ENCODE peak calls at places on chromosome 22, in nine cellular contexts. E is fibroblast of lung, S is tibial nerve, H is neural progenitor cell, U is colonic mucosa, K is ovary, A is MM.1S, X is thoracic aorta, T is H9. D is an unnamed sample.

GRCh38 chr22:46545041-46545796 is 7.8 kb upstream of the CELSR1 start:
- DNase-seq in E (no peak), S (no peak), H (no peak), U (no peak), K (no peak), A (no peak), X (no peak), T (no peak), D (no peak)

GRCh38 chr22:41417622-41418390 is 28.8 kb downstream of the TOB2 start:
- DNase-seq in E (peak; percentile 39), S (peak; percentile 77), H (no peak), U (peak; percentile 60), K (peak; percentile 84), A (no peak), X (peak; percentile 85), T (no peak), D (peak; percentile 99)

GRCh38 chr22:44658371-44658953 is 43.5 kb upstream of the PRR5 start:
- DNase-seq in E (peak; percentile 50), S (no peak), H (peak; percentile 59), U (no peak), K (peak; percentile 79), A (no peak), X (no peak), T (peak; percentile 33), D (no peak)

GRCh38 chr22:17569971-17570511 is 6.7 kb downstream of the SLC25A18 start:
- DNase-seq in E (peak; percentile 42), S (no peak), H (no peak), U (no peak), K (no peak), A (no peak), X (no peak), T (peak; percentile 40), D (peak; percentile 68)

GRCh38 chr22:33036881-33037280 is 21.3 kb downstream of the SYN3 start:
- DNase-seq in E (no peak), S (no peak), H (no peak), U (no peak), K (no peak), A (no peak), X (no peak), T (no peak), D (no peak)

GRCh38 chr22:24994070-24994763 is 41.7 kb downstream of the KIAA1671 start:
- DNase-seq in E (no peak), S (no peak), H (peak; percentile 31), U (peak; percentile 89), K (no peak), A (no peak), X (no peak), T (peak; percentile 79), D (peak; percentile 71)

GRCh38 chr22:45504703-45505341 is 2.1 kb downstream of the FBLN1 start:
- DNase-seq in E (peak; percentile 63), S (no peak), H (peak; percentile 95), U (no peak), K (peak; percentile 71), A (no peak), X (no peak), T (no peak), D (no peak)

GRCh38 chr22:47270463-47271135 is 508.1 kb downstream of the TBC1D22A start:
- DNase-seq in E (no peak), S (no peak), H (no peak), U (no peak), K (peak; percentile 19), A (no peak), X (no peak), T (no peak), D (no peak)

GRCh38 chr22:30045901-30046715 is 34.2 kb upstream of the HORMAD2 start:
- DNase-seq in E (no peak), S (no peak), H (no peak), U (no peak), K (no peak), A (no peak), X (no peak), T (no peak), D (no peak)

GRCh38 chr22:43088616-43088978 is 594 bp downstream of the TTLL1 start:
- DNase-seq in E (no peak), S (no peak), H (no peak), U (no peak), K (no peak), A (no peak), X (no peak), T (no peak), D (no peak)

GRCh38 chr22:32987081-32987631 is 71.0 kb downstream of the SYN3 start:
- DNase-seq in E (peak; percentile 7), S (no peak), H (peak; percentile 90), U (no peak), K (no peak), A (no peak), X (no peak), T (peak; percentile 68), D (peak; percentile 28)

GRCh38 chr22:40668611-40669390 is 10.5 kb upstream of the MCHR1 start:
- DNase-seq in E (peak; percentile 78), S (no peak), H (peak; percentile 35), U (no peak), K (no peak), A (no peak), X (no peak), T (no peak), D (no peak)

GRCh38 chr22:27456696-27457503 is 344.7 kb downstream of the MN1 start:
- DNase-seq in E (peak; percentile 71), S (no peak), H (no peak), U (no peak), K (no peak), A (no peak), X (no peak), T (no peak), D (no peak)

GRCh38 chr22:30435674-30436126 is 10.1 kb downstream of the MTFP1 start:
- DNase-seq in E (no peak), S (no peak), H (no peak), U (peak; percentile 35), K (no peak), A (peak; percentile 40), X (no peak), T (no peak), D (peak; percentile 44)

GRCh38 chr22:46213052-46213451 is 37.0 kb downstream of the CDPF1 start:
- DNase-seq in E (no peak), S (no peak), H (no peak), U (no peak), K (no peak), A (no peak), X (no peak), T (no peak), D (no peak)

GRCh38 chr22:27260087-27260730 is 541.3 kb downstream of the MN1 start:
- DNase-seq in E (no peak), S (no peak), H (peak; percentile 94), U (no peak), K (no peak), A (no peak), X (no peak), T (no peak), D (no peak)

GRCh38 chr22:43448048-43448447 is 36.2 kb downstream of the MPPED1 start:
- DNase-seq in E (no peak), S (no peak), H (no peak), U (no peak), K (no peak), A (no peak), X (no peak), T (peak; percentile 10), D (no peak)

GRCh38 chr22:23053051-23053707 is 17.1 kb upstream of the GNAZ start:
- DNase-seq in E (no peak), S (no peak), H (no peak), U (no peak), K (no peak), A (no peak), X (no peak), T (peak; percentile 23), D (no peak)

GRCh38 chr22:43812890-43813289 is 785 bp upstream of the EFCAB6 start:
- DNase-seq in E (no peak), S (no peak), H (no peak), U (no peak), K (no peak), A (no peak), X (no peak), T (no peak), D (no peak)

GRCh38 chr22:17436382-17436951 is 67.2 kb downstream of the CECR2 start:
- DNase-seq in E (peak; percentile 75), S (no peak), H (peak; percentile 44), U (no peak), K (no peak), A (peak; percentile 83), X (no peak), T (no peak), D (no peak)

GRCh38 chr22:49087163-49087562 is 740.5 kb downstream of the BRD1 start:
- DNase-seq in E (no peak), S (no peak), H (no peak), U (no peak), K (no peak), A (no peak), X (no peak), T (no peak), D (no peak)

GRCh38 chr22:30471616-30472318 is at the start of gene SEC14L3:
- DNase-seq in E (no peak), S (no peak), H (no peak), U (no peak), K (no peak), A (no peak), X (no peak), T (no peak), D (peak; percentile 89)

GRCh38 chr22:46043816-46044717 is 67.1 kb upstream of the WNT7B start:
- DNase-seq in E (no peak), S (no peak), H (no peak), U (peak; percentile 69), K (peak; percentile 76), A (no peak), X (no peak), T (peak; percentile 72), D (no peak)

GRCh38 chr22:19168088-19168890 is 10.2 kb downstream of the SLC25A1 start:
- DNase-seq in E (no peak), S (no peak), H (peak; percentile 2), U (no peak), K (no peak), A (no peak), X (no peak), T (peak; percentile 42), D (no peak)
- TF ChIP-seq CTCF in E (no peak), S (no peak), H (peak; percentile 11), U (no peak), K (no peak), A (peak; percentile 10), X (no peak), T (peak; percentile 34), D (no peak)

GRCh38 chr22:37420656-37421467 is 6.4 kb downstream of the ELFN2 start:
- DNase-seq in E (no peak), S (no peak), H (no peak), U (no peak), K (no peak), A (no peak), X (no peak), T (no peak), D (no peak)
- H3K27me3 ChIP-seq in E (peaks cover 30% of the 10 kb centered on the region), S (no peaks in the 10 kb centered on the region), H (peaks cover 63% of the 10 kb centered on the region), U (peaks cover 36% of the 10 kb centered on the region), K (no peaks in the 10 kb centered on the region), A (peaks cover 99% of the 10 kb centered on the region), X (no peaks in the 10 kb centered on the region), T (no peaks in the 10 kb centered on the region), D (no peaks in the 10 kb centered on the region)

GRCh38 chr22:35835267-35835997 is 117.8 kb downstream of the APOL5 start:
- DNase-seq in E (no peak), S (no peak), H (no peak), U (no peak), K (no peak), A (no peak), X (no peak), T (no peak), D (no peak)
- H3K4me1 ChIP-seq in E (peaks cover 4% of the 10 kb centered on the region), S (no peaks in the 10 kb centered on the region), H (peaks cover 43% of the 10 kb centered on the region), U (no peaks in the 10 kb centered on the region), K (peaks cover 11% of the 10 kb centered on the region), A (peaks cover 19% of the 10 kb centered on the region), X (peaks cover 25% of the 10 kb centered on the region), T (peaks cover 7% of the 10 kb centered on the region), D (no peaks in the 10 kb centered on the region)

GRCh38 chr22:20174785-20175596 is 24.1 kb upstream of the CCDC188 start:
- DNase-seq in E (no peak), S (no peak), H (peak; percentile 62), U (no peak), K (no peak), A (no peak), X (no peak), T (no peak), D (no peak)
- TF ChIP-seq CTCF in E (peak; percentile 15), S (no peak), H (peak; percentile 44), U (no peak), K (no peak), A (no peak), X (no peak), T (peak; percentile 37), D (no peak)

D was measured in right lobe of liver.